ENCODE peak calls at places on chromosomes 16 and 17, in four cellular contexts. V is adrenal gland, G is mucosa of descending colon, T is tibial artery. K is an unnamed sample.

GRCh38 chr16:3578121-3578520 is 918 bp upstream of the NLRC3 start:
- DNase-seq in V (no peak), T (no peak), G (no peak), K (peak; percentile 60)

GRCh38 chr16:89720859-89721643 is at the start of the genes VPS9D1 and ZNF276:
- DNase-seq in V (peak; percentile 90), G (peak; percentile 92), T (peak; percentile 88), K (peak; percentile 88)

GRCh38 chr17:77100009-77100408 is 40.8 kb upstream of the SEC14L1 start:
- DNase-seq in V (peak; percentile 75), G (peak; percentile 56), T (peak; percentile 85), K (no peak)

GRCh38 chr16:56617212-56618085 is 8.1 kb upstream of the MT1E start:
- DNase-seq in T (peak; percentile 94), G (peak; percentile 83), V (peak; percentile 83), K (no peak)

GRCh38 chr17:29585080-29585751 is 4.2 kb downstream of the GIT1 start:
- DNase-seq in V (no peak), T (peak; percentile 67), G (peak; percentile 31), K (no peak)

GRCh38 chr16:23580391-23580790 is 15.7 kb downstream of the NDUFAB1 start:
- DNase-seq in T (no peak), G (no peak), V (no peak), K (no peak)

GRCh38 chr17:78324391-78325075 is 35.3 kb downstream of the SOCS3 start:
- DNase-seq in T (peak; percentile 92), G (peak; percentile 67), V (peak; percentile 76), K (no peak)

GRCh38 chr17:3592216-3592860 is 16.9 kb downstream of the TRPV1 start:
- DNase-seq in V (no peak), T (no peak), G (no peak), K (no peak)

GRCh38 chr17:63309021-63309420 is 137.1 kb downstream of the CYB561 start:
- DNase-seq in G (no peak), T (no peak), V (no peak), K (no peak)

GRCh38 chr16:69703638-69704037 is 22.7 kb downstream of the NQO1 start:
- DNase-seq in T (no peak), G (no peak), V (no peak), K (no peak)

GRCh38 chr17:66737524-66737923 is 97.4 kb upstream of the CACNG5 start:
- DNase-seq in V (no peak), G (no peak), T (peak; percentile 27), K (no peak)
- TF ChIP-seq CTCF in V (no peak), G (no peak), T (no peak), K (no peak)

DNA sequence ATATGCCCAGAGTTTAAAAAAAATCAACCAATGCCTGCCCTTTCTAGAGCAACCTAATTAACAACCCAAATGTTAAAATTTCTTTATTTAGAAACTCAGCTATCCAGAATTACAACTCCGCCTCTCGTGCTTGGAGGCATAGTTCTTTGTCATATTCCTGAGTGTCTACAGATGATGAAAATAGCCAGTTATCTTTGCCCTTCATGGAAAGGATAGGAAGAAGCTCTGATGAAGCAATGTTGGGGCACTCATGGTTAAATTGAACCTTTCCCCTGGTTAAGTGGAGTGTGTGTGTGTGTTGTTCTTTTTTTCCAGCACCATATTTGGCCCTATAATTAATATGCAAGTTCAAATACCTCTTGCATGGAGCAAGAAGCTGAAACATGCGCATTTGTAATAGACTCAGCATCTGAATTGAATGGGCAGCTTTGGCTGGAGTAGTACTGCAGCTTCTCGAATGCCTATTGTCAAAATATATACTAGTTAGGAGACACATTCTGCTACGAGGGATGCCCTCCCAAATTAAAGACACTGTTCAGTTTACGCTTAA is 506.2 kb downstream of the WWOX start:
- DNase-seq in V (no peak), G (no peak), T (no peak), K (no peak)
- H3K4me3 ChIP-seq in V (no peak overlapping the region), G (no peak overlapping the region), T (no peak overlapping the region), K (no peak overlapping the region)

DNA sequence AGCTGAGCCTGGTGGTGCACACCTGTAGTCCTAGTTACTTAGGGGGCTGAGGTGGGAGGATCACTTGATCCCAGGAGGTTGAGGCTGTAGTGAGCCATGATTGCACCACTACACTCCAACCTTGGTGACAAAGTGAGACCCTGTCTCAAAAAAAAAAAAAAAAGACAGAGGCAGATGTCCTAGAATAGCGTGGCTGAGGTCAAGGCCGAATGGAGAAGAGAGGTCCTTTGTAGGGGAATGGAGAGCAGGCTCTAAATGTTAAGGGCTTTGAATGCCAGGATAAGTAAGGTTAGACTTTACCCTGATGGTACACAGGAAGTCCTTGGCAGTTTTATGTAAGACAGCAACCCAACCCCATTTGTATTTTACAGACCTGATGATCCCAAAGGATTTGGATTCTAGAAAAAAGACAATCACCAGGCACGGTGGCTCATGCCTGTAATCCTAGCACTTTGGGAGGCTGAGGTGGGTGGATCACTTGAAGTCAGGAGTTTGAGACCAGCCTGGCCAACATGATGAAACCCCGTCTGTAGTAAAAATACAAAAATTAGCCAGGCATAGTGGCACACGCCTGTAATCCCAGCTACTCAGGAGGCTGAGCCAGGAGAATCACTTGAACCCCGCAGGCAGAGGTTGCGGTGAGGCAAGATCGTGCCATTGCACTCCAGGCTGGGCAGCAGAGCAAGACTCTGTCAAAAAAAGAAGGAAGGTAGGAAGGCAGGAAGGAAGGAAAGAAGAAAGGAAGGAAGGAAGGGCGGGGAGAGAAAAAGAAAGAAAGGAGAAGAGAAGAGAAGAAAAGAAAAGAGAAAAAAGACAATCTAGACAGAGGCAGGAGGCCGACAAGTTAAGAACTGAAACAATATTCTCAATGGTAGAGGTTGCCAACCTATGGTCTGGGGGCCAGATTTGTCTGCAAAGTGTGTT is 2.1 kb upstream of the SBK1 start:
- DNase-seq in T (no peak), G (no peak), V (no peak), K (no peak)
- TF ChIP-seq CTCF in T (no peak), G (no peak), V (no peak), K (no peak)

DNA sequence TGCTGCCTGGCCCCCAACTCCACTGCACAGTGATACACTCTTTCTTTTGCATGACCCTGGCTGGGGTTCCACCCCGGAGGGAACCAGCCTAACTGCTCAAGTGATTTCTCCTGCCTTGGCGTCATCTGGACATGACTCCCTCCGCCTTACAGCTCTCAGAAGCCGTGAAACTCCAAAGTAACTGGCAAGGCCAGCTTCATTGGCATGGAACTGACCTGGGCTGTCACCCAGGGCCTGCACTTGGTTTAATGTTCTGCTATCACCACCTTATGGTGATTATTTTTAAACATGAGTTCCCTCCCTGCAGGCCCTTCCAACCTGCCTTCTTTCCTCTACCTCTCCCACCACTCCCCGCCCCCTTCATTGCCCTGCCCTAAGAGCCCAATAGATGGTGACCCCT is 139.7 kb upstream of the CDH5 start:
- DNase-seq in G (no peak), V (no peak), T (peak; percentile 54), K (no peak)
- H3K4me3 ChIP-seq in G (no peak overlapping the region), V (no peak overlapping the region), T (no peak overlapping the region), K (no peak overlapping the region)

GRCh38 chr17:7633093-7633492 is 3.2 kb downstream of the SHBG start:
- DNase-seq in G (no peak), T (no peak), V (no peak), K (no peak)

GRCh38 chr17:7634384-7634783 is 4.4 kb downstream of the SHBG start:
- DNase-seq in V (peak; percentile 83), G (peak; percentile 61), T (no peak), K (no peak)

GRCh38 chr17:7631398-7632380 is 1.8 kb downstream of the SHBG start:
- DNase-seq in T (no peak), V (peak; percentile 41), G (no peak), K (no peak)

GRCh38 chr17:7629939-7630571 is at the start of gene SHBG:
- DNase-seq in T (no peak), V (no peak), G (no peak), K (no peak)

GRCh38 chr17:7632492-7632894 is 2.6 kb downstream of the SHBG start:
- DNase-seq in G (no peak), V (peak; percentile 68), T (no peak), K (peak; percentile 68)
- TF ChIP-seq CTCF in G (peak; percentile 16), V (peak; percentile 34), T (peak; percentile 21), K (peak; percentile 60)

DNA sequence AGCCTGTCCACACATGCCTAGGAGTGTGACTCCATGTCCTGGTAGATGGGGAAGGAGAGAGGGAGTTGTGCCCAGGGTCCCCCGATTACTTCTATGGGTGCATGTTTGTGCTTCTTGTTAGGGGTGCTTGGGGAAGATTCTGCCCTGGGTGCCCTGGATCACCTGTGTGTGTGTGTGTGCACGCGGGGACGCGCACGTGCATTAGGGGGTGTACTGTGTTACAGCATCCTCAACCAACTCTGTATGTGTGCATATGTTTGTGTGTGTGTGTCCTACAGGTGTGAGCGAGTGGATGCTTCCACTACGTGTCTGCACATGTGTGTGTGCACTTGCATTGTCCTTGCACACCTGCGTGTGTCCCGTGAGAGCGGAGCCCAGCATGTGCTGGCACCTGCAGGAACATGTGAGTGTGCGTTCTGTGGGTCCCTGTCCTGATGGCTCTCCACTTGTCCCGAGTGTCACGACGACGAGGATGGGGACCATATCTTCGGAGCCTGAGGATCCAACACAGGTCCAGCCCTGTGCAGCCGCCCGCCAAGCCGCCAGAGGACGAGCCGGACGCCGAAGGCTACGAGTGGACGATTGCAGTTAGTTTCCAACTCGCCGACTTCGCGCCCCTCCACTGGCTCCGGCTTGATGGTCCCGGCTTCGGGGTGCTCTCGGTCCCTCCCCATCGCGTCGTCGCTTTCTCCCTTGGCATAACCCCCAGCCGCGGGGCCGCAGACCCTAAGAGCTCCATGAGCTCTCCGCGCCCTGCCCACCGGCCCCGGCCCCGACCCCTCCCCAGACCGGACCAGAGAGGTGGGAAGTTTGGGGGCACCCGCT is 6.0 kb upstream of the TBC1D3B start:
- DNase-seq in V (no peak), G (no peak), T (no peak), K (no peak)
- H3K4me3 ChIP-seq in V (peak overlapping the region; percentile 87), G (peak overlapping the region; percentile 29), T (peak overlapping the region; percentile 36), K (peak overlapping the region; percentile 57)

GRCh38 chr16:9297437-9298113 is 206.1 kb downstream of the HAPSTR1 start:
- DNase-seq in V (peak; percentile 68), T (peak; percentile 72), G (no peak), K (no peak)
- TF ChIP-seq CTCF in V (peak; percentile 56), T (peak; percentile 73), G (peak; percentile 10), K (peak; percentile 23)